ENCODE peak calls at places on chromosomes 11 and 22, in nine cellular contexts. K is esophagus squamous epithelium, B is upper lobe of left lung, V is IMR-90, J is adrenal gland, I is Peyer's patch, E is right lobe of liver, Q is transverse colon, Y is heart left ventricle. W is an unnamed sample.

GRCh38 chr22:47128216-47129215 is 366.1 kb downstream of the TBC1D22A start:
- DNase-seq in Y (peak), E (no peak), K (no peak), J (no peak), I (no peak), B (no peak), Q (no peak), V (no peak), W (no peak)

GRCh38 chr11:70567680-70568503 is 169.6 kb downstream of the CTTN start:
- DNase-seq in Q (peak), V (peak), Y (peak), K (no peak), B (peak), J (peak), I (no peak), E (no peak), W (peak)

GRCh38 chr11:11348303-11348702 is 4.7 kb downstream of the CSNK2A3 start:
- DNase-seq in V (no peak), K (no peak), E (no peak), B (no peak), I (no peak), Q (no peak), J (no peak), Y (no peak), W (no peak)

GRCh38 chr22:42294034-42294985 is 23.9 kb upstream of the TCF20 start:
- DNase-seq in V (peak), Y (no peak), J (no peak), K (no peak), B (no peak), I (peak), Q (peak), E (peak), W (no peak)

GRCh38 chr11:33706961-33707360 is 6.3 kb upstream of the C11orf91 start:
- DNase-seq in V (no peak), J (no peak), E (no peak), K (no peak), I (no peak), Y (no peak), B (no peak), Q (no peak), W (no peak)

GRCh38 chr11:118434553-118435232 is 1.6 kb upstream of the KMT2A start:
- DNase-seq in K (no peak), Y (no peak), V (peak), I (peak), E (peak), Q (peak), B (peak), J (peak), W (peak)

GRCh38 chr11:6545917-6546605 is 49.0 kb downstream of the DNHD1 start:
- DNase-seq in Q (no peak), E (no peak), J (no peak), K (no peak), Y (no peak), I (no peak), V (no peak), B (peak), W (no peak)

GRCh38 chr11:126929186-126930085 is 71.1 kb downstream of the KIRREL3 start:
- DNase-seq in Q (no peak), K (no peak), J (no peak), E (no peak), V (peak), B (no peak), I (no peak), Y (no peak), W (no peak)

GRCh38 chr11:40722179-40722795 is 737.2 kb downstream of the LRRC4C start:
- DNase-seq in Y (no peak), B (no peak), K (no peak), Q (no peak), E (peak), J (peak), V (peak), I (no peak), W (no peak)

GRCh38 chr22:37036655-37037377 is 14.7 kb upstream of the KCTD17 start:
- DNase-seq in J (no peak), K (no peak), B (no peak), V (no peak), Y (no peak), E (no peak), I (no peak), Q (no peak), W (no peak)

DNA sequence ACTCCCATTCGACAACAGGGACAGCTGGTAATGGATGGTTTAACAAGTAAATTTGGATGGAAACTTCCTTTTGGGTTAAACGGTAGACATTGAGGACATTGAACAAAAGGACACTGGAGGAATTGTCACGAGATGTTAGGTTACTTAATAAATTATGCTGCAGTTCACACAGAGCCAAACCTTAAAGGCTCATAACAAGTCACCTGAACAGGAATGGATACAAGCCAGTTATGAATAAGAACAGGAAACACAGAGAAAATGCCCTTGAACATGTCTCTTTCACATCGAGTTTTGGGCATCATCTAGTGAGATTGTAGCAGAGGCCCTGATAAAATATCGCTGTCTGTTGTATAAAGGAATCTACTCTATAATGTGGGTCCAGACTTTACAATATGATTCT is 65.6 kb downstream of the CD44 start:
- DNase-seq in I (no peak), B (no peak), Q (no peak), Y (no peak), V (no peak), J (no peak), K (no peak), E (no peak), W (no peak)
- TF ChIP-seq POLR2A in I (no peak), B (no peak), Q (no peak), Y (no peak), V (no peak), J (no peak), K (no peak), E (no peak), W (no peak)

GRCh38 chr22:43448048-43448447 is 36.2 kb downstream of the MPPED1 start:
- DNase-seq in I (no peak), K (no peak), Q (no peak), E (no peak), Y (no peak), V (no peak), B (no peak), J (no peak), W (no peak)

GRCh38 chr22:43446037-43446803 is 34.4 kb downstream of the MPPED1 start:
- DNase-seq in J (no peak), K (no peak), I (no peak), V (peak), Y (no peak), Q (no peak), B (no peak), E (no peak), W (no peak)

GRCh38 chr22:43449831-43450225 is 38.0 kb downstream of the MPPED1 start:
- DNase-seq in J (no peak), E (no peak), Y (no peak), I (no peak), Q (no peak), V (no peak), B (peak), K (no peak), W (no peak)

GRCh38 chr22:43449205-43449830 is 37.5 kb downstream of the MPPED1 start:
- DNase-seq in Y (no peak), V (no peak), I (no peak), J (no peak), B (peak), E (no peak), Q (no peak), K (no peak), W (no peak)

GRCh38 chr22:43446881-43447280 is 35.1 kb downstream of the MPPED1 start:
- DNase-seq in Y (no peak), Q (no peak), B (no peak), V (no peak), E (no peak), J (no peak), I (no peak), K (no peak), W (no peak)
- TF ChIP-seq CTCF in Y (no peak), Q (no peak), B (no peak), V (no peak), E (no peak), J (no peak), I (no peak), K (no peak), W (no peak)

GRCh38 chr22:50117168-50117762 is 27.5 kb downstream of the MOV10L1 start:
- DNase-seq in J (no peak), K (no peak), Y (no peak), V (no peak), Q (no peak), I (no peak), E (no peak), B (no peak), W (peak)
- TF ChIP-seq POLR2A in J (no peak), K (no peak), Y (no peak), V (no peak), Q (no peak), I (no peak), E (no peak), B (no peak), W (no peak)

DNA sequence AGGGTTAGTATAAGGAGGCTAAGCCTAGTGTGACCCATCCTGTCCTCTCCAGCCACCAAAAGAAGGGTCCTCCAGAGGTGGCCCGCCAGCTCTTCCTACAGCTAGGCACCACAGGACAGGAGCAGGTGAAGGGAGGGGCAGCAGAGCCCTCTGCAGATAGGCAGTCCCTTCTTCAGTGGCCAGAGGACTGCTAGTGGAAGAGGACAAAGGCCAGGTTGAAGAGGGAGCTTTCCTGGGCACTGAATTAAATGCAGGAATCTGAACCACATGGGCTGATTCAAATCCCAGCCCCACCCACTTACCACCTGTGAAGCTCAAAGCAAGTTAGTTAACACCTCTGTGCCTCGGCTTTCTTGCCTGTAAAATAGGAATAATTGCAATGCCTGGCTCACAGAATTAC is 409.5 kb downstream of the NXPE2 start:
- DNase-seq in V (no peak), I (no peak), Q (no peak), J (no peak), Y (no peak), E (no peak), B (no peak), K (no peak), W (no peak)
- TF ChIP-seq CTCF in V (no peak), I (no peak), Q (no peak), J (no peak), Y (no peak), E (no peak), B (no peak), K (no peak), W (no peak)

DNA sequence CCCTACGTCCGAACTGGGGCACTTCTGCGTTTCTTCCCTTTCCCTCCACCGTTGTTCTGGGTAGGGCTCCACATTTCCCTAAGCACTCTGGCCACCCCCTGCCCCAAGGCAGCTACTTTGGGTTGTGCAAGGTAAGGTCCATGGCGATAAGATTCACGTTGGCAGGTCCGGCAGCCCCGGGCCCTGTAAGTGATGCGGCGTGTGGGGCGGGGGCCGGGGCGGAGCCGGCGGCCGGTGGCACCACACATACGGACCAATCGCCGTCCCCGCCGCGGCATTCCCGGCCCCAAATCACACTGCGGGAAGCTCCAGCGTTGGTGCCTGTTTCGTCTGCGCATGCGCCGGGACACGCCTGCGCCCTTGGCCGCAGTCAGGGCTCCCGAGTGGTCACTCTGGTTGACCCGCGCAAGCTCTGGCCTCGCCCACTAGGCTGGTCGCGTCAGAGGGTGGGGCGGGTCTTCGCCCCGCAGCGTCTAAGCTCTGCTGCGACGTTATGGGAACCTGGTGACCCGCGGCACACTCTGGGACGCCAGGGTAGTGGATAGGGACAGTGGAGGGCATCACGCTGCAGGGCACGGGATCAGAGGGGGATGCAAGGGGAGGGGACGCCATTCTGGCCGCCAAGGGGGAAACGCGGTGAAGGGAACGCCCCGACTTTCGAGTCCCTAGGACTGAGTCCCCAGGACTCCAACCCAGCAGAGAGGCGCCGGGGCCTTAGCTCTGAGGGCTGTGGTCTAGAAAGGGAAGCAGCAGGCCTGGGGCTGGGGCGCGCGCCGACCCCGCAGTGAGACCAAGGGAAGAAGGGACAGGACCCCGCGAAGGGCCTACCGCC is 1.6 kb downstream of the FADS1 start:
- DNase-seq in B (peak), I (peak), K (peak), E (peak), Y (peak), J (peak), Q (peak), V (peak), W (peak)
- TF ChIP-seq POLR2A in B (peak), I (peak), K (peak), E (peak), Y (peak), J (peak), Q (peak), V (peak), W (peak)

W was measured in lower leg skin.